ENCODE peak calls at places on chromosomes 6 and 20, in nine cellular contexts. Y is GM23338, D is HCT116, J is SK-N-SH, F is HepG2, P is A549, N is GM12878, L is Panc1, M is K562. H is an unnamed sample.

GRCh38 chr6:115271001-115271400 is 789.7 kb downstream of the FRK start:
- DNase-seq in F (no peak), P (no peak), L (no peak), D (no peak), M (no peak), N (no peak), J (no peak), Y (no peak), H (no peak)

GRCh38 chr6:299050-299980 is 7.0 kb downstream of the DUSP22 start:
- DNase-seq in J (no peak), M (no peak), D (no peak), L (no peak), N (no peak), P (no peak), Y (no peak), F (no peak), H (peak; percentile 58)

GRCh38 chr6:75208564-75209431 is 2.9 kb upstream of the COL12A1 start:
- DNase-seq in Y (peak; percentile 95), D (peak; percentile 66), J (peak; percentile 71), L (peak; percentile 41), P (peak; percentile 62), N (peak; percentile 23), M (peak; percentile 81), F (peak; percentile 58), H (peak; percentile 35)

GRCh38 chr6:50649086-50649485 is 64.2 kb upstream of the TFAP2D start:
- DNase-seq in Y (no peak), P (no peak), D (no peak), F (no peak), L (no peak), N (no peak), J (no peak), M (no peak), H (no peak)

GRCh38 chr20:47118201-47118600 is 223.6 kb downstream of the EYA2 start:
- DNase-seq in P (no peak), D (no peak), J (no peak), Y (no peak), L (no peak), F (no peak), N (no peak), M (no peak), H (no peak)

GRCh38 chr6:33209856-33210255 is 1.6 kb downstream of the RING1 start:
- DNase-seq in L (no peak), P (no peak), Y (no peak), M (no peak), D (no peak), J (no peak), N (no peak), F (no peak), H (no peak)

GRCh38 chr20:41469868-41470267 is 103.2 kb upstream of the EMILIN3 start:
- DNase-seq in N (no peak), L (no peak), Y (no peak), D (no peak), M (no peak), J (no peak), P (no peak), F (no peak), H (no peak)

GRCh38 chr6:136639671-136640070 is 89.4 kb upstream of the MAP7 start:
- DNase-seq in Y (no peak), J (no peak), N (no peak), D (no peak), L (no peak), F (no peak), P (no peak), M (no peak), H (no peak)

GRCh38 chr20:2168946-2169345 is 67.3 kb downstream of the STK35 start:
- DNase-seq in D (no peak), M (no peak), L (no peak), N (no peak), P (no peak), Y (no peak), J (no peak), F (no peak), H (no peak)

GRCh38 chr6:134663800-134664535 is 285.9 kb downstream of the ALDH8A1 start:
- DNase-seq in L (no peak), P (no peak), Y (no peak), F (no peak), D (no peak), M (no peak), N (no peak), J (no peak), H (no peak)

GRCh38 chr6:42443312-42444075 is 8.2 kb downstream of the TRERF1 start:
- DNase-seq in P (no peak), M (no peak), L (no peak), N (no peak), D (no peak), J (no peak), F (no peak), Y (no peak), H (no peak)

GRCh38 chr6:108074057-108074358 is 533 bp downstream of the OSTM1 start:
- DNase-seq in J (no peak), F (peak; percentile 3), D (no peak), M (peak; percentile 54), N (no peak), P (no peak), L (no peak), Y (no peak), H (no peak)

GRCh38 chr6:11869656-11870340 is 91.2 kb upstream of the ADTRP start:
- DNase-seq in D (no peak), Y (peak; percentile 10), J (no peak), N (no peak), P (no peak), F (no peak), M (no peak), L (no peak), H (no peak)

GRCh38 chr20:53735536-53736050 is 142.0 kb upstream of the ZNF217 start:
- DNase-seq in D (no peak), M (no peak), P (peak; percentile 76), Y (peak; percentile 25), F (no peak), J (no peak), N (no peak), L (peak; percentile 86), H (peak; percentile 54)

GRCh38 chr20:33839591-33839990 is 28.4 kb downstream of the CHMP4B start:
- DNase-seq in N (no peak), P (no peak), F (no peak), Y (no peak), M (peak; percentile 20), L (no peak), D (no peak), J (peak; percentile 46), H (no peak)

DNA sequence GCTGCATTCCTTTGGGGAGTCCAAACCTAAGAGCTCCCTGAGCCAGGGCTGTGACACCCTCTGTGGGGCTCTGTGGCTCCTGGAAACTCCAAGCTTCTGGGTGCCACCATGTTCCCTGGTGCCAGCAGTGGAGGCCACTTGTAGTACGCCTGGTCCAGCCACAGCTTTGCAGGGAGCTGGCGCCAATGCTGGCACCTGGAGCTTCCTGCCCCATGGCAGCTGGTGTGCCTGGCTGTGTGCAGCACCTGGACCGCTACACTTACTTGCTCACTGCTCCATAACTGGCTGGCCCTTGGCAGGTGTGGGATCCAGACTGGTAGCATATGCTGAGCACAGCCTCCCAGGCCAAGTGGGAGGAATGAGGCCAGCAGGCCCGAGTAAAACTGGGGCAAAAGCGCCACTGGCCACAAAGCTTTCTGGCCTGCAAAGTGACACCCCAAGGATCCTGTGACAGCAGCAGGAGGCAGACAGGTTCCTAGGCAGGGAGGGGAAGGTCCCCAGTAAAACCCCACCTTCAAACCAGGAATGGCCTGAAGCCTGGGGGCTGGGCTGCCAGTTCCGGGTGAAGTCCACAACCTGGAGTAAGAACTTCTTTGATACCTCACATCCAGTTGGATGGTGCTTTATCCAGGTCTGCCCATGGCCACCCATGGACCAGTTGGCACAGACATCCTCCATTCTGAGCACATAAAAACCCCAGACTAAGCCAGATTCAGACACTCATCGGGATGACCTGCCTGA is 461.0 kb downstream of the TBC1D32 start:
- DNase-seq in L (no peak), F (no peak), Y (no peak), N (no peak), P (no peak), M (no peak), D (no peak), J (no peak), H (no peak)
- TF ChIP-seq REST in L (no peak), F (no peak), Y (no peak), N (no peak), P (no peak), M (no peak), D (no peak), J (no peak), H (no peak)

DNA sequence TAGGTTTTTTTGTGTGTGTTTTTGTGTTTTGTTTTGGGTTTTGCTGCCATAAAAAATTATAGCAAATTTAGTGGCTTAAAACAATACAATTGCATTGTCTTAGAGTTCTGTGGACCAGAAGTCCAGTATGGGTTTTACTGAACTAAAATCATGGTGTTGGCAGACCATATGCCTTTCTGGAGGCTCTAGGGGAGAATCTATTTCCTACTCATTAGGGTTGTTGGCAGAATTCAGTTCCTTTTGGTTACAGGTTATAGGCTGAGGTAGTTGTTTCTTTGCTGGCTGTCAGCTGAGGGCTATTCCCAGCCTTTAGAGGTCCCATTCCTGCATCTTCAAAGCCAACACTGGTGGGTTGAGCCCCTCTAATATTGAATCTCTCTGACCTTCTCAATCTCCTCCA is 181.3 kb downstream of the IBTK start:
- DNase-seq in D (no peak), J (no peak), F (no peak), L (no peak), Y (no peak), N (no peak), P (no peak), M (no peak), H (no peak)
- TF ChIP-seq REST in D (no peak), J (no peak), F (no peak), L (no peak), Y (no peak), N (no peak), P (no peak), M (no peak), H (no peak)

DNA sequence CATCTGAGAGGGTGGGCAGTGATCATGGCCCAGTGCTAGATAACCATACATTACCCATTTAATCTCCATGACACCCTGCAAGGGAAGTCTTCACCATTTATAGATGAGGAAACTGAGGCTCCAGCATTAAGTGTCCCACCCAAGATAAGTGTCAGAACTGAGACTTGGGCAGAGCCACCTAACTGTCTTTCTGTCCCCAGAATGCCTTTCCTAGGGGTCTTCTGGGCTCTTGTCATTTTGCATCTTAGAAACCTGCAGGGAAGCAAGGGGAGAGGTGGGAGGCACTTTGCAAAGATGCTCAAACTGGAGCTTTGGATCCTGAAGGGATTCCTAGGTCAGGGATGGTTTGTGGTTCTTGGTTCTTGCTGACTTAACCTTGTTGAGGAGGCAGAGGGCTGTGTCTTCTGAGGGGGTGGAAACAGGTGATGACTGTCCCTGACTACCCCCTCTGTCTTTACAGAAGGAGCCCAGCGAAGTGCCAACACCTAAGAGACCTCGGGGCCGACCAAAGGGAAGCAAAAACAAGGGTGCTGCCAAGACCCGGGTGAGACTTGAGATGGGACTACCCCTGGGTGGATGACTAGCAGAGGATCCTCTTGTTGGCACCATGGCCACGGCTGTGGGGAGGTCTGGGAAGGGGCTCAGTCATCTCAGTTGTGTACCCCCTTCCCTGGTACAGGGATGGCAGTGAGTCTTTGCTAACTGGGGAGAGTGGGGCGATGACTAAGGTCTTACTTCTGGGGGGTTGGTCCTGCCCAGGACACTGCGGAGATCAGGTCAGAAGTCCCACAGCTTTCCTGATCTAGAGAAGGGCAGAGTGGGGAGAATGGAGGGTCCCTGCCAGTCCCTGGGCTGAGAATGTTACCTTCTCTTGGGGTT is 5.8 kb downstream of the HMGA1 start:
- DNase-seq in J (no peak), L (no peak), M (no peak), Y (no peak), F (no peak), D (no peak), P (no peak), N (no peak), H (no peak)
- TF ChIP-seq REST in J (no peak), L (no peak), M (no peak), Y (no peak), F (no peak), D (no peak), P (no peak), N (no peak), H (no peak)

GRCh38 chr20:12949429-12949980 is 59.3 kb upstream of the SPTLC3 start:
- DNase-seq in J (no peak), P (no peak), L (no peak), D (no peak), Y (no peak), N (no peak), F (no peak), M (no peak), H (no peak)
- TF ChIP-seq REST in J (no peak), P (no peak), L (no peak), D (no peak), Y (no peak), N (no peak), F (no peak), M (no peak), H (no peak)